ENCODE peak calls at places on chromosome 20, in four cellular contexts. C, L, I and O are unnamed samples.

GRCh38 chr20:63475209-63475608 is 2.8 kb upstream of the KCNQ2 start:
- DNase-seq in C (peak), L (no peak), I (no peak), O (peak)

GRCh38 chr20:24782801-24783630 is 166.1 kb upstream of the CST7 start:
- DNase-seq in C (no peak), L (no peak), I (peak), O (no peak)

GRCh38 chr20:7193681-7194080 is 426.2 kb downstream of the BMP2 start:
- DNase-seq in I (no peak), L (no peak), C (no peak), O (no peak)

GRCh38 chr20:47349365-47350180 is 6.9 kb downstream of the ZMYND8 start:
- DNase-seq in I (no peak), L (no peak), C (peak), O (no peak)

GRCh38 chr20:11646359-11646758 is 271.3 kb upstream of the BTBD3 start:
- DNase-seq in C (no peak), L (no peak), I (no peak), O (no peak)

GRCh38 chr20:56249244-56249955 is 868 bp downstream of the MC3R start:
- DNase-seq in L (no peak), C (no peak), I (no peak), O (no peak)

GRCh38 chr20:37922016-37922415 is 19.1 kb downstream of the VSTM2L start:
- DNase-seq in C (no peak), L (no peak), I (no peak), O (no peak)

GRCh38 chr20:59253779-59254319 is 46.6 kb upstream of the EDN3 start:
- DNase-seq in L (no peak), C (no peak), I (no peak), O (no peak)

GRCh38 chr20:24994470-24995368 is 2.2 kb upstream of the APMAP start:
- DNase-seq in I (peak), L (peak), C (peak), O (peak)

GRCh38 chr20:8664778-8665177 is 404.1 kb upstream of the PLCB4 start:
- DNase-seq in C (no peak), L (no peak), I (no peak), O (no peak)
- TF ChIP-seq CTCF in C (no peak), L (peak), I (no peak), O (peak)

GRCh38 chr20:36726168-36726567 is 19.7 kb downstream of the NDRG3 start:
- DNase-seq in C (peak), I (no peak), L (no peak), O (no peak)

GRCh38 chr20:36732456-36732855 is 13.4 kb downstream of the NDRG3 start:
- DNase-seq in C (no peak), L (no peak), I (no peak), O (no peak)

DNA sequence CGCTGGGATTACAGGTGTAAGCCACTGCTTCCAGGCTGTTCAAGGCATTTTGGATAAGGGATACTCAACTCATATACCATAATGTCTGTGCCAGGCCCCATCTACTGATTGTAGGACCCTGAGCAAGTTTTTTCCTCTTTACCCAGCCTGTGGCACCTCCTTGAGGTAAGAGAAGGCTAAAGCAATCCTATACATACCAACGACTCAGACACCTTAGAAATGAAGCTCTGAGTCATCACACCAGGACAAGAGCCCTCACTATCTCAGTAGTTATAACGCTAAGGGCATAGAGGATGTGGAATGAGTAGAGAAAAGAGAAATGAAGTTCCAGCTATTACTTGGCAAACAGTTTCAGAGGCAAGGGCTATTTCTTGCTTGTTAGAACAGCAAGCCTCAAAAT is 16.9 kb downstream of the NDRG3 start:
- DNase-seq in C (peak), I (no peak), L (no peak), O (peak)
- TF ChIP-seq CTCF in C (peak), I (no peak), L (no peak), O (peak)

GRCh38 chr20:45039470-45039811 is 61.5 kb downstream of the KCNS1 start:
- DNase-seq in L (no peak), C (no peak), I (no peak), O (no peak)

GRCh38 chr20:45037050-45037449 is 63.9 kb downstream of the KCNS1 start:
- DNase-seq in L (no peak), C (peak), I (no peak), O (no peak)

GRCh38 chr20:45036044-45036755 is 64.7 kb downstream of the KCNS1 start:
- DNase-seq in I (no peak), C (peak), L (no peak), O (peak)

GRCh38 chr20:45038747-45039469 is 62.0 kb downstream of the KCNS1 start:
- DNase-seq in C (no peak), L (no peak), I (no peak), O (no peak)

DNA sequence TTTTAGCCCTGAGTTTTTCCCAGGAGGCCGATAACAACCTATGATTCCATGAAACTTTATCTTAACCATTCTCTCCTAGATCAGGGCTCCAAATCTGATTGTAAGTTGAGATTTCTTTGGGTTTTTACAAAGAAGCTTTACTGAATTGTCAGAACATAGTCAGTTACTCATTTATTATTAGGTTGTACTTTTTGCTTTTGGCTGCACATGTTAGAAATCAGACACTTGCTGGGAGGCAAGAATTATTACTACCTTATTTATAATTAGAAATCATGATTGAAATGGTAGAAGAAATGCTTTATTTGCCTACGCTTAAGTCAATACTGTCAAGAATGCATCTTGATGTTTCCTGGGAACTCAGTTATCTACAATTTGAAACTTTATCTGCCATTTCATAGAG is 63.3 kb downstream of the KCNS1 start:
- DNase-seq in L (no peak), I (no peak), C (no peak), O (no peak)
- TF ChIP-seq CTCF in L (no peak), I (no peak), C (no peak), O (no peak)

DNA sequence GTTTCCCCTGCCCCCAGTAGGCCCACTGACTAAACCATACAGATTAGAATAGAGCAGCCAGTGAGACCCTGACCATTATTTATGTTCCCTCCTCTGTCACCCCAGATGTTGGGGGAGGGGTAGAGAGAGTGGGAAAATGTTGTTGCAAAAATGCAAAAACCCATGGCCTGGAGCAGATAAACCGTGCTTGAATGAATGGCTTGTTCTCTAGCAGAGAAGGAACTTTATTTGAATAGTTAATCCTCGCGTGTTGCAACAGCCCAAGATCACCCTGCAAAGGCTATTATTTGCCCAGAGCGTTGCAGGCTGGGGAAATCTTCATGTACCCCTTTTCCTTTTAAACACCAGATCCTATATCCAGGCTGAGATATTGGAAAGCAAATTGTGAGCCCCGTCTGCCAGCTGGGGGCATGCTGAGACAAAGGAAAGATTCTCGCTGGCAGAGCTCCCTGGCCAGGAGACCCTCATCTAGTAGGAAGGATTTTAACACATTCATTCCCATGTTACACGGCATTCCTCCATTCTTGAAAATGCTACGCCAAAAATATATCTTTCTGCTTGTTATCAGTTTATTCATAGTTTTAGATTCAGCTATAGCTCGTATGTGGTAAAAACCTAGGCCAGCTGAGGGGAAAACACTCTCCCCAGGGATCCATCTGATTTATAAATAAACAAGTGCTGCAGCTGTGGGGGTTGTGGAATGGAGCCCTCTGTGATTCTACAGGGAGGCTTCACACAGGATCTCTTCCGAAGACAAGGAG is 53.0 kb downstream of the LINC00237 start:
- DNase-seq in C (no peak), L (no peak), I (no peak), O (no peak)
- TF ChIP-seq CTCF in C (no peak), L (no peak), I (no peak), O (no peak)

GRCh38 chr20:54458219-54458618 is 17.2 kb upstream of the DOK5 start:
- DNase-seq in I (no peak), C (no peak), L (no peak), O (no peak)
- TF ChIP-seq CTCF in I (no peak), C (no peak), L (no peak), O (no peak)

GRCh38 chr20:22825546-22825945 is 209.6 kb upstream of the SSTR4 start:
- DNase-seq in I (no peak), L (no peak), C (no peak), O (no peak)
- TF ChIP-seq CTCF in I (no peak), L (no peak), C (no peak), O (no peak)

GRCh38 chr20:50981714-50982048 is 23.1 kb downstream of the MOCS3 start:
- DNase-seq in C (no peak), I (no peak), L (no peak), O (no peak)
- TF ChIP-seq CTCF in C (no peak), I (no peak), L (no peak), O (no peak)

DNA sequence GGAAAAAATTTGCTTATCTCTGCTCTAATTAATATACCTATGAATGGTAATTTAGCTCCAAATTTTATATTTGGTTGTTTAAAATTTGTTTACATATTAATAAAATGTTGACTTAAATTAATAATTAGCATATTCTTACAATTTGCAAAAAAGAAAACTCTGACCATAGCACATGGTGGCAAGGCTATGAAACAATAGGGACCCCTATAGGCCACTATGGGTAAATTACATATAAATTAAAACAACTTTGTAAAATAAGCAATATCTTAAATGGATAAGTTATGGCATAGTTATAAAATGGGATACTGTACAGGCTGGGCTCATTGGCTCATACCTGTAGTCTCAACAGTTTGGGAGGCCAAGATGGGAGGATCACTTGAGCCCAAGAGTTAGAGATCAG is 76.0 kb downstream of the MKKS start:
- DNase-seq in I (no peak), L (no peak), C (peak), O (no peak)
- TF ChIP-seq CTCF in I (peak), L (peak), C (peak), O (peak)

GRCh38 chr20:20237093-20237959 is 130.6 kb upstream of the INSM1 start:
- DNase-seq in C (peak), I (no peak), L (no peak), O (peak)

GRCh38 chr20:20247234-20247633 is 120.7 kb upstream of the INSM1 start:
- DNase-seq in I (no peak), C (no peak), L (no peak), O (no peak)

DNA sequence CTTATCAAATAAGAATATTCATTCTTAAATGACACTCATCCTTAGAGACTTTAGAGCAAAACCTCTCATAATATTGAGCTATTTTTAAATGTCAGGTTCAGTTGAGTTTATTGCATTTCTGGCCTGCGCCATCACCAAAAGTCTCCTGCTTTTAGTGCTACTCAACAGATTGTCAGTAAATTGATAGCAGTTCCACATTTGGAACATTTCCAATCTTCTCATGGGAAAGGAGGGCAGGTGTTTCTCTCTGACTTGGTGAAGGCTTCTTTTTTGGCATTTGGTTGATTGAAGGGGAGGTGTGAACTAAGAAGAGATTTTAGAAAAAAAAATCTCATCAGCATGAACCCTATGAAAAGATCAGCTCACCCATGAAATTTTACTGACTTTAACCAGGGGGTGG is 125.9 kb upstream of the INSM1 start:
- DNase-seq in C (no peak), L (no peak), I (no peak), O (no peak)
- TF ChIP-seq CTCF in C (no peak), L (no peak), I (no peak), O (no peak)

DNA sequence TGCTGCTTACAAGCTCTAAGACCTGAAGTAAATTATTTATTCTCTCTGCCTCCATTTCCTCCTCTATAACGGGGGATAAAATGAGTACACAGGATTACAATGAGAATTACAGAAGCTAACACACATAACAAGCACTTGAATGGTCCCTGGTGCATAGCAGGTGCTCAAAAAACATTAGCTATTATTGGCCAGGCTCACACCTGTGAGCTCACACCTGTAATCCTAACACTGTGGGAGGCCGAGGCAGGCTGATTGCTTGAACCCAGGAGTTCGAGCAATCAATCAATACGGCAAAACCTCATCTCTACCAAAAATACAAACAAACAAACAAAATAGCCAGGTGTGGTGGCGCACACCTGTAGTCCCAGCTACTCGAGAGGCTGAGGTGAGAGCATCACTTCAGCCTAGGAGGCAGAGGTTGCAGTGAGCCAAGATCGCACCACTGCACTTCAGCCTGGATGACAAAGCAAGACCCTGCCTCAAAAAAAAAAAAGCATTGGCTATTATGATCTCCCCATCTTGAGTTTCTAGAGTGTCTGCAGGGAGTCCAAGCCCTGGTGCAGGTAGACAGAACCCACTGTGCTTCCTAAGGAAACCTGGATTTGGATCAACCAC is 68.1 kb downstream of the PREX1 start:
- DNase-seq in L (no peak), I (no peak), C (no peak), O (no peak)
- TF ChIP-seq CTCF in L (no peak), I (no peak), C (no peak), O (no peak)